ENCODE peak calls at places on chromosomes 5 and 9, in nine cellular contexts. L is CD8-positive, alpha-beta T cell; X is psoas muscle; R is Panc1; E is tibial artery; A is RWPE1; J is nephron progenitor cell; B is left ventricle myocardium inferior; W is IMR-90. U is an unnamed sample.

GRCh38 chr9:34522091-34522887 is 501 bp downstream of the ENHO start:
- DNase-seq in L (no peak), X (no peak), R (no peak), E (peak; percentile 56), A (no peak), J (no peak), B (peak; percentile 27), W (no peak), U (peak; percentile 24)

GRCh38 chr5:176441921-176442323 is 6.3 kb upstream of the FAF2 start:
- DNase-seq in L (no peak), X (no peak), R (no peak), E (no peak), A (no peak), J (no peak), B (no peak), W (peak; percentile 70), U (no peak)

GRCh38 chr5:95859327-95860060 is 37.0 kb upstream of the GLRX start:
- DNase-seq in L (no peak), X (no peak), R (no peak), E (no peak), A (peak; percentile 89), J (no peak), B (no peak), W (no peak), U (no peak)

GRCh38 chr5:113608113-113608551 is 94.6 kb downstream of the YTHDC2 start:
- DNase-seq in L (no peak), X (no peak), R (no peak), E (no peak), A (no peak), J (no peak), B (no peak), W (peak; percentile 43), U (no peak)

GRCh38 chr9:100111235-100111634 is 12.2 kb downstream of the INVS start:
- DNase-seq in L (no peak), X (peak; percentile 93), R (no peak), E (peak; percentile 92), A (peak; percentile 86), J (no peak), B (peak; percentile 86), W (peak; percentile 98), U (no peak)

GRCh38 chr9:127283917-127284316 is 19.3 kb downstream of the GARNL3 start:
- DNase-seq in L (peak; percentile 24), X (peak; percentile 28), R (no peak), E (no peak), A (peak; percentile 35), J (no peak), B (no peak), W (peak; percentile 51), U (no peak)

GRCh38 chr5:53749611-53750010 is 189.2 kb downstream of the NDUFS4 start:
- DNase-seq in L (no peak), X (no peak), R (no peak), E (no peak), A (no peak), J (no peak), B (no peak), W (peak; percentile 21), U (no peak)

GRCh38 chr5:147093138-147093537 is 141.7 kb upstream of the STK32A start:
- DNase-seq in L (no peak), X (no peak), R (no peak), E (no peak), A (no peak), J (no peak), B (no peak), W (peak; percentile 1), U (no peak)

GRCh38 chr5:23208959-23209431 is 298.4 kb upstream of the PRDM9 start:
- DNase-seq in L (no peak), X (no peak), R (peak; percentile 30), E (no peak), A (peak; percentile 53), J (peak; percentile 23), B (no peak), W (peak; percentile 23), U (peak; percentile 23)

GRCh38 chr5:71832812-71833456 is 113.9 kb downstream of the CARTPT start:
- DNase-seq in L (no peak), X (no peak), R (peak; percentile 15), E (no peak), A (no peak), J (no peak), B (no peak), W (no peak), U (no peak)

GRCh38 chr5:71838286-71838685 is 119.2 kb downstream of the CARTPT start:
- DNase-seq in L (no peak), X (no peak), R (no peak), E (no peak), A (no peak), J (no peak), B (no peak), W (no peak), U (no peak)

GRCh38 chr5:71836547-71837112 is 117.6 kb downstream of the CARTPT start:
- DNase-seq in L (no peak), X (no peak), R (no peak), E (no peak), A (no peak), J (no peak), B (no peak), W (no peak), U (no peak)

GRCh38 chr5:71834575-71834974 is 115.5 kb downstream of the CARTPT start:
- DNase-seq in L (no peak), X (no peak), R (no peak), E (no peak), A (no peak), J (no peak), B (no peak), W (no peak), U (no peak)

DNA sequence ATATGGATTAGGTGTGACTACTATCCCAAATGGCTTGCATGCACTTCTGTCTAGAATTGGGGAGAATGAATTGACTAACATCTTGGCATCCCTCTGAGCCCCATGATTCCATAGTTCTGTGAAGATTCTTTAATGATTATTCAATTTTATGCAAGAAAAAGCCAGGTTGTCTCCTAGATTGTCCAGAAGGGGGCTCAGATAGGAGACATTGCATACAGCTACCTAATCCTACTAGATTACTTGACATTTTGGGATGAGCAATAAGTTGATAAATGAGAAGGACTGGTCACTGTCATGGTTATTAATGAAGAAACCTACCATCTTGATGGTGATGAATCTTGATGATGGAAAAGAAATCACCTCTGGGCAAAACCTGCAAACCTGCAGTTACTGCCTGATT is 117.0 kb downstream of the CARTPT start:
- DNase-seq in L (no peak), X (no peak), R (no peak), E (no peak), A (peak; percentile 14), J (no peak), B (no peak), W (peak; percentile 25), U (no peak)
- TF ChIP-seq CTCF in L (no peak), X (no peak), R (peak; percentile 22), E (no peak), A (no peak), J (no peak), B (no peak), W (peak; percentile 35), U (no peak)

GRCh38 chr9:116700279-116700678 is 13.2 kb downstream of the TRIM32 start:
- DNase-seq in L (no peak), X (no peak), R (no peak), E (no peak), A (no peak), J (no peak), B (no peak), W (no peak), U (no peak)

GRCh38 chr9:116697887-116698286 is 10.8 kb downstream of the TRIM32 start:
- DNase-seq in L (no peak), X (no peak), R (no peak), E (no peak), A (no peak), J (no peak), B (no peak), W (no peak), U (no peak)

GRCh38 chr9:116694892-116695291 is 7.8 kb downstream of the TRIM32 start:
- DNase-seq in L (no peak), X (no peak), R (no peak), E (no peak), A (no peak), J (no peak), B (no peak), W (no peak), U (no peak)

GRCh38 chr9:116695441-116695840 is 8.3 kb downstream of the TRIM32 start:
- DNase-seq in L (no peak), X (no peak), R (no peak), E (no peak), A (no peak), J (no peak), B (no peak), W (no peak), U (no peak)

GRCh38 chr9:116697341-116697740 is 10.2 kb downstream of the TRIM32 start:
- DNase-seq in L (no peak), X (no peak), R (no peak), E (no peak), A (no peak), J (no peak), B (no peak), W (peak; percentile 77), U (no peak)
- TF ChIP-seq CTCF in L (no peak), X (no peak), R (no peak), E (no peak), A (no peak), J (no peak), B (no peak), W (no peak), U (no peak)

DNA sequence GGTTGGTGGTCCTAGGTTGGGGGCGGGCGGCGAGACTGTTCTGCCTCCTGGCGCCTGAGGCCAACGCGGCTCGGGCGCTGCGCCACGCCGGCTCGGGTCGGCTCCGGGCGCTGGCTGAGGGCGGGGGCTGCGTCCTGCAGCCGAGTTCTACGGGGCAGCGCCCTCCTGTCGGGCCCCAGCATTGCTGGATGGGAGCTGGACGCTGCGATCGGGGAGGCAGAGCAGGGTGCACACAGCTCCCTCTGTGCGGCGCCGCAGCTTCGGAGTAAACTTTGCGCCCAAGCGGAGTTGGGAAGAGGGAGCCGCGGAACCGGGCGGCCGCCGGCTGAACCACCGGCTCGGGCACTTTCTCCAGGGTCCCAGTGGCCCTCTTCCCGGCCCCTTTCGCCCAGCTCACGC is 530 bp downstream of the PRDM6 start:
- DNase-seq in L (no peak), X (peak; percentile 28), R (no peak), E (peak; percentile 77), A (no peak), J (peak; percentile 61), B (peak; percentile 21), W (peak; percentile 52), U (no peak)
- TF ChIP-seq CTCF in L (no peak), X (no peak), R (no peak), E (no peak), A (no peak), J (no peak), B (no peak), W (no peak), U (no peak)

GRCh38 chr5:136484808-136485207 is 119.5 kb upstream of the TRPC7 start:
- DNase-seq in L (no peak), X (no peak), R (no peak), E (no peak), A (no peak), J (no peak), B (no peak), W (no peak), U (no peak)
- TF ChIP-seq CTCF in L (no peak), X (no peak), R (no peak), E (no peak), A (no peak), J (no peak), B (no peak), W (no peak), U (no peak)

GRCh38 chr5:9513825-9514224 is 32.0 kb downstream of the SEMA5A start:
- DNase-seq in L (no peak), X (no peak), R (no peak), E (no peak), A (no peak), J (no peak), B (no peak), W (peak; percentile 47), U (no peak)
- TF ChIP-seq CTCF in L (no peak), X (no peak), R (peak; percentile 24), E (peak; percentile 26), A (no peak), J (peak; percentile 10), B (peak; percentile 26), W (peak; percentile 44), U (no peak)